ENCODE peak calls at places on chromosomes 1 and 21, in nine cellular contexts. One of them, this sample, is unnamed.
A peak's percentile ranks its signal among the peaks of the same experiment; 100 is the strongest.

GRCh38 chr21:45511661-45512431 is 30.4 kb downstream of the SLC19A1 start:
- DNase-seq in cardiac muscle cell: no peak
- DNase-seq in AG09319: no peak
- DNase-seq in heart right ventricle: no peak
- DNase-seq in HFF-Myc: no peak
- DNase-seq in uterus: no peak
- DNase-seq in HFFc6: no peak
- DNase-seq in WTC11: no peak
- DNase-seq in GM12864: no peak
- DNase-seq in this sample: no peak

GRCh38 chr1:155424091-155424490 is 103.4 kb downstream of the RUSC1 start:
- DNase-seq in cardiac muscle cell: no peak
- DNase-seq in AG09319: no peak
- DNase-seq in heart right ventricle: no peak
- DNase-seq in HFF-Myc: no peak
- DNase-seq in uterus: no peak
- DNase-seq in HFFc6: no peak
- DNase-seq in WTC11: no peak
- DNase-seq in GM12864: no peak
- DNase-seq in this sample: no peak

GRCh38 chr1:115428262-115428661 is 90.2 kb upstream of the NGF start:
- DNase-seq in cardiac muscle cell: no peak
- DNase-seq in AG09319: no peak
- DNase-seq in heart right ventricle: no peak
- DNase-seq in HFF-Myc: no peak
- DNase-seq in uterus: no peak
- DNase-seq in HFFc6: peak; percentile 36
- DNase-seq in WTC11: no peak
- DNase-seq in GM12864: no peak
- DNase-seq in this sample: no peak

GRCh38 chr1:46493316-46494032 is 3.8 kb downstream of the DMBX1 start:
- DNase-seq in cardiac muscle cell: no peak
- DNase-seq in AG09319: no peak
- DNase-seq in heart right ventricle: no peak
- DNase-seq in HFF-Myc: no peak
- DNase-seq in uterus: no peak
- DNase-seq in HFFc6: no peak
- DNase-seq in WTC11: no peak
- DNase-seq in GM12864: no peak
- DNase-seq in this sample: no peak

GRCh38 chr1:179017383-179018326 is 8.0 kb upstream of the FAM20B start:
- DNase-seq in cardiac muscle cell: peak; percentile 37
- DNase-seq in AG09319: no peak
- DNase-seq in heart right ventricle: no peak
- DNase-seq in HFF-Myc: no peak
- DNase-seq in uterus: no peak
- DNase-seq in HFFc6: peak; percentile 27
- DNase-seq in WTC11: no peak
- DNase-seq in GM12864: no peak
- DNase-seq in this sample: peak; percentile 63

GRCh38 chr1:204188959-204189639 is 7.2 kb downstream of the KISS1 start:
- DNase-seq in cardiac muscle cell: no peak
- DNase-seq in AG09319: no peak
- DNase-seq in heart right ventricle: no peak
- DNase-seq in HFF-Myc: no peak
- DNase-seq in uterus: no peak
- DNase-seq in HFFc6: no peak
- DNase-seq in WTC11: no peak
- DNase-seq in GM12864: no peak
- DNase-seq in this sample: no peak

GRCh38 chr1:36172983-36173382 is 17.0 kb downstream of the MAP7D1 start:
- DNase-seq in cardiac muscle cell: peak; percentile 56
- DNase-seq in AG09319: no peak
- DNase-seq in heart right ventricle: no peak
- DNase-seq in HFF-Myc: no peak
- DNase-seq in uterus: no peak
- DNase-seq in HFFc6: peak; percentile 90
- DNase-seq in WTC11: no peak
- DNase-seq in GM12864: no peak
- DNase-seq in this sample: no peak

GRCh38 chr1:179251675-179252074 is 22.2 kb upstream of the ABL2 start:
- DNase-seq in cardiac muscle cell: peak; percentile 77
- DNase-seq in AG09319: peak; percentile 16
- DNase-seq in heart right ventricle: no peak
- DNase-seq in HFF-Myc: no peak
- DNase-seq in uterus: no peak
- DNase-seq in HFFc6: peak; percentile 58
- DNase-seq in WTC11: no peak
- DNase-seq in GM12864: no peak
- DNase-seq in this sample: no peak

GRCh38 chr21:40166291-40166843 is 299.1 kb downstream of the PCP4 start:
- DNase-seq in cardiac muscle cell: no peak
- DNase-seq in AG09319: no peak
- DNase-seq in heart right ventricle: no peak
- DNase-seq in HFF-Myc: no peak
- DNase-seq in uterus: no peak
- DNase-seq in HFFc6: peak; percentile 37
- DNase-seq in WTC11: no peak
- DNase-seq in GM12864: no peak
- DNase-seq in this sample: no peak

DNA sequence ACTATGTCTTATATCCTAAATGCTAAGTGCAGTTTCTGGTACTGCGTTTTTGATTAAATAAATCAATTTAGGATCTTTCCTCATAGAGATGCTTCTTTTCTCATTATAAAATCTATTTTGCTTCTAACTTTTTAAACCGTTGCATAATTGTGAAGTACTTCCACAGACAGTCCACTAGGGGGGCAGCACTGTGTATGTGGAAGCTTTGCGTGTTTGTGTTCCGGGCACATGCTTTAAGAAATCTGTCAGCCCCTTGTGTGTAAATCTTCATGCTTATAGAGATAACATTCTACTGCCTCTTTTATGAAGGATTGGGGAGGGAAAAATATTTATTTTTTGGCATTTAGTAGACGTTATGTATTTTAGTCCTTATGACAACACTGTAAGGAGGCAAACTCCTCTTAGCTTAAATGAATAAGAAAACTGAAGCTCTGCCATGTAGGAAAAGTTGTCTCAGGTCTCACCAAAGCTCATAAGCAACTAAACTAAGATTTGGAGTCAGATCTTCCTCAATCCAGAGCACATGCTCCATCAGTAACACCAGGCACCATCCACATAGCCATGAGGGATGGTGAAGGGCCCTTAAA is 157.3 kb upstream of the PTGFR start:
- DNase-seq in cardiac muscle cell: peak; percentile 78
- DNase-seq in AG09319: no peak
- DNase-seq in heart right ventricle: no peak
- DNase-seq in HFF-Myc: peak; percentile 45
- DNase-seq in uterus: peak; percentile 31
- DNase-seq in HFFc6: peak; percentile 20
- DNase-seq in WTC11: no peak
- DNase-seq in GM12864: peak; percentile 7
- DNase-seq in this sample: no peak
- TF ChIP-seq CTCF in cardiac muscle cell: peak; percentile 86
- TF ChIP-seq CTCF in AG09319: peak; percentile 46
- TF ChIP-seq CTCF in heart right ventricle: peak; percentile 52
- TF ChIP-seq CTCF in HFF-Myc: peak; percentile 75
- TF ChIP-seq CTCF in uterus: peak; percentile 78
- TF ChIP-seq CTCF in HFFc6: peak; percentile 80
- TF ChIP-seq CTCF in WTC11: peak; percentile 72
- TF ChIP-seq CTCF in GM12864: peak; percentile 77
- TF ChIP-seq CTCF in this sample: peak; percentile 49

GRCh38 chr1:235843458-235843857 is 23.2 kb downstream of the LYST start:
- DNase-seq in cardiac muscle cell: peak; percentile 62
- DNase-seq in AG09319: no peak
- DNase-seq in heart right ventricle: no peak
- DNase-seq in HFF-Myc: peak; percentile 49
- DNase-seq in uterus: no peak
- DNase-seq in HFFc6: peak; percentile 64
- DNase-seq in WTC11: no peak
- DNase-seq in GM12864: no peak
- DNase-seq in this sample: no peak
- TF ChIP-seq CTCF in cardiac muscle cell: peak; percentile 67
- TF ChIP-seq CTCF in AG09319: peak; percentile 62
- TF ChIP-seq CTCF in heart right ventricle: peak; percentile 69
- TF ChIP-seq CTCF in HFF-Myc: peak; percentile 50
- TF ChIP-seq CTCF in uterus: peak; percentile 49
- TF ChIP-seq CTCF in HFFc6: peak; percentile 73
- TF ChIP-seq CTCF in WTC11: no peak
- TF ChIP-seq CTCF in GM12864: peak; percentile 66
- TF ChIP-seq CTCF in this sample: peak; percentile 87

GRCh38 chr1:9861371-9861770 is 37.6 kb upstream of the CLSTN1 start:
- DNase-seq in cardiac muscle cell: no peak
- DNase-seq in AG09319: no peak
- DNase-seq in heart right ventricle: no peak
- DNase-seq in HFF-Myc: no peak
- DNase-seq in uterus: no peak
- DNase-seq in HFFc6: no peak
- DNase-seq in WTC11: peak; percentile 55
- DNase-seq in GM12864: no peak
- DNase-seq in this sample: no peak
- TF ChIP-seq CTCF in cardiac muscle cell: no peak
- TF ChIP-seq CTCF in AG09319: no peak
- TF ChIP-seq CTCF in heart right ventricle: no peak
- TF ChIP-seq CTCF in HFF-Myc: no peak
- TF ChIP-seq CTCF in uterus: no peak
- TF ChIP-seq CTCF in HFFc6: no peak
- TF ChIP-seq CTCF in WTC11: no peak
- TF ChIP-seq CTCF in GM12864: peak; percentile 7
- TF ChIP-seq CTCF in this sample: peak; percentile 17

GRCh38 chr1:43952731-43953350 is 6.1 kb downstream of the IPO13 start:
- DNase-seq in cardiac muscle cell: no peak
- DNase-seq in AG09319: no peak
- DNase-seq in heart right ventricle: no peak
- DNase-seq in HFF-Myc: no peak
- DNase-seq in uterus: no peak
- DNase-seq in HFFc6: no peak
- DNase-seq in WTC11: peak; percentile 66
- DNase-seq in GM12864: no peak
- DNase-seq in this sample: peak; percentile 90

GRCh38 chr1:43953361-43953760 is 6.6 kb downstream of the IPO13 start:
- DNase-seq in cardiac muscle cell: no peak
- DNase-seq in AG09319: no peak
- DNase-seq in heart right ventricle: no peak
- DNase-seq in HFF-Myc: no peak
- DNase-seq in uterus: no peak
- DNase-seq in HFFc6: no peak
- DNase-seq in WTC11: no peak
- DNase-seq in GM12864: no peak
- DNase-seq in this sample: no peak

GRCh38 chr1:43956234-43956633 is 9.5 kb downstream of the IPO13 start:
- DNase-seq in cardiac muscle cell: no peak
- DNase-seq in AG09319: no peak
- DNase-seq in heart right ventricle: no peak
- DNase-seq in HFF-Myc: no peak
- DNase-seq in uterus: no peak
- DNase-seq in HFFc6: no peak
- DNase-seq in WTC11: no peak
- DNase-seq in GM12864: no peak
- DNase-seq in this sample: no peak

GRCh38 chr1:43951021-43951985 is 4.6 kb downstream of the IPO13 start:
- DNase-seq in cardiac muscle cell: no peak
- DNase-seq in AG09319: no peak
- DNase-seq in heart right ventricle: no peak
- DNase-seq in HFF-Myc: no peak
- DNase-seq in uterus: no peak
- DNase-seq in HFFc6: no peak
- DNase-seq in WTC11: no peak
- DNase-seq in GM12864: no peak
- DNase-seq in this sample: no peak

GRCh38 chr1:43954036-43954435 is 7.3 kb downstream of the IPO13 start:
- DNase-seq in cardiac muscle cell: no peak
- DNase-seq in AG09319: no peak
- DNase-seq in heart right ventricle: no peak
- DNase-seq in HFF-Myc: no peak
- DNase-seq in uterus: no peak
- DNase-seq in HFFc6: no peak
- DNase-seq in WTC11: no peak
- DNase-seq in GM12864: no peak
- DNase-seq in this sample: no peak
- TF ChIP-seq CTCF in cardiac muscle cell: no peak
- TF ChIP-seq CTCF in AG09319: no peak
- TF ChIP-seq CTCF in heart right ventricle: no peak
- TF ChIP-seq CTCF in HFF-Myc: no peak
- TF ChIP-seq CTCF in uterus: no peak
- TF ChIP-seq CTCF in HFFc6: no peak
- TF ChIP-seq CTCF in WTC11: no peak
- TF ChIP-seq CTCF in GM12864: no peak
- TF ChIP-seq CTCF in this sample: no peak

GRCh38 chr1:32372149-32372756 is 9.9 kb downstream of the TSSK3 start:
- DNase-seq in cardiac muscle cell: no peak
- DNase-seq in AG09319: no peak
- DNase-seq in heart right ventricle: no peak
- DNase-seq in HFF-Myc: no peak
- DNase-seq in uterus: no peak
- DNase-seq in HFFc6: no peak
- DNase-seq in WTC11: no peak
- DNase-seq in GM12864: peak; percentile 30
- DNase-seq in this sample: no peak
- TF ChIP-seq CTCF in cardiac muscle cell: no peak
- TF ChIP-seq CTCF in AG09319: no peak
- TF ChIP-seq CTCF in heart right ventricle: no peak
- TF ChIP-seq CTCF in HFF-Myc: no peak
- TF ChIP-seq CTCF in uterus: no peak
- TF ChIP-seq CTCF in HFFc6: no peak
- TF ChIP-seq CTCF in WTC11: no peak
- TF ChIP-seq CTCF in GM12864: peak; percentile 27
- TF ChIP-seq CTCF in this sample: no peak